ENCODE peak calls at places on chromosomes 12 and 14, in nine cellular contexts. T, B, L, X, Y, V, K, O and Z are unnamed samples.

GRCh38 chr14:101109981-101110728 is 206.6 kb upstream of the RTL1 start:
- DNase-seq in T (no peak), B (peak), L (no peak), X (no peak), Y (no peak), V (no peak), K (no peak), O (no peak), Z (no peak)

GRCh38 chr12:50825372-50825838 is 17.3 kb upstream of the TMPRSS12 start:
- DNase-seq in T (no peak), B (no peak), L (peak), X (peak), Y (peak), V (no peak), K (no peak), O (peak), Z (no peak)

GRCh38 chr12:32488132-32488531 is 88.8 kb downstream of the FGD4 start:
- DNase-seq in T (no peak), B (no peak), L (no peak), X (no peak), Y (no peak), V (no peak), K (no peak), O (no peak), Z (no peak)

GRCh38 chr14:21233457-21234076 is 35.7 kb downstream of the HNRNPC start:
- DNase-seq in T (no peak), B (no peak), L (no peak), X (no peak), Y (no peak), V (no peak), K (no peak), O (no peak), Z (no peak)

GRCh38 chr12:100249936-100250335 is 16.9 kb downstream of the DEPDC4 start:
- DNase-seq in T (no peak), B (no peak), L (no peak), X (peak), Y (no peak), V (no peak), K (no peak), O (no peak), Z (no peak)

GRCh38 chr12:24835377-24835776 is 113.5 kb downstream of the BCAT1 start:
- DNase-seq in T (no peak), B (no peak), L (no peak), X (no peak), Y (no peak), V (no peak), K (no peak), O (no peak), Z (no peak)

GRCh38 chr12:115840159-115840558 is 437.3 kb downstream of the MED13L start:
- DNase-seq in T (no peak), B (peak), L (no peak), X (no peak), Y (no peak), V (no peak), K (no peak), O (no peak), Z (no peak)

GRCh38 chr12:111596985-111597730 is 2.0 kb downstream of the ATXN2 start:
- DNase-seq in T (peak), B (peak), L (peak), X (peak), Y (peak), V (peak), K (no peak), O (peak), Z (peak)

GRCh38 chr12:112852810-112853209 is 54.0 kb upstream of the OAS1 start:
- DNase-seq in T (no peak), B (no peak), L (no peak), X (no peak), Y (no peak), V (no peak), K (no peak), O (no peak), Z (no peak)

GRCh38 chr14:57209561-57209960 is 59.1 kb downstream of the EXOC5 start:
- DNase-seq in T (no peak), B (no peak), L (no peak), X (no peak), Y (no peak), V (no peak), K (no peak), O (no peak), Z (no peak)